ENCODE peak calls at places on chromosomes 3 and 15, in seven cellular contexts. One of them, this sample, is unnamed.
A peak's percentile ranks its signal among the peaks of the same experiment; 100 is the strongest.

GRCh38 chr3:193165431-193166120 is 75.4 kb upstream of the PLAAT1 start:
- DNase-seq in iPS-NIHi11: no peak
- DNase-seq in mucosa of gallbladder: no peak
- DNase-seq in retina: no peak
- DNase-seq in M059J: no peak
- DNase-seq in GM19239: no peak
- DNase-seq in AG08396: no peak
- DNase-seq in this sample: no peak

GRCh38 chr3:126961191-126961790 is 21.6 kb upstream of the PLXNA1 start:
- DNase-seq in M059J: peak; percentile 41
- DNase-seq in AG08396: peak; percentile 77
- DNase-seq in mucosa of gallbladder: no peak
- DNase-seq in iPS-NIHi11: peak; percentile 60
- DNase-seq in retina: no peak
- DNase-seq in GM19239: no peak
- DNase-seq in this sample: no peak

GRCh38 chr3:29324180-29324651 is 43.3 kb downstream of the RBMS3 start:
- DNase-seq in retina: no peak
- DNase-seq in mucosa of gallbladder: peak; percentile 59
- DNase-seq in M059J: peak; percentile 67
- DNase-seq in iPS-NIHi11: no peak
- DNase-seq in GM19239: peak; percentile 14
- DNase-seq in AG08396: peak; percentile 51
- DNase-seq in this sample: no peak

GRCh38 chr3:141540531-141540930 is 53.7 kb downstream of the RASA2 start:
- DNase-seq in GM19239: no peak
- DNase-seq in mucosa of gallbladder: no peak
- DNase-seq in retina: no peak
- DNase-seq in iPS-NIHi11: no peak
- DNase-seq in M059J: no peak
- DNase-seq in AG08396: no peak
- DNase-seq in this sample: no peak

GRCh38 chr15:79332824-79333510 is 22.1 kb downstream of the TMED3 start:
- DNase-seq in GM19239: no peak
- DNase-seq in M059J: no peak
- DNase-seq in iPS-NIHi11: peak; percentile 29
- DNase-seq in retina: no peak
- DNase-seq in AG08396: no peak
- DNase-seq in mucosa of gallbladder: no peak
- DNase-seq in this sample: no peak

GRCh38 chr3:72982653-72983366 is 13.8 kb upstream of the PPP4R2 start:
- DNase-seq in retina: no peak
- DNase-seq in AG08396: no peak
- DNase-seq in GM19239: no peak
- DNase-seq in M059J: no peak
- DNase-seq in mucosa of gallbladder: no peak
- DNase-seq in iPS-NIHi11: no peak
- DNase-seq in this sample: no peak

GRCh38 chr3:122786067-122786466 is 7.6 kb downstream of the HSPBAP1 start:
- DNase-seq in GM19239: no peak
- DNase-seq in mucosa of gallbladder: no peak
- DNase-seq in iPS-NIHi11: no peak
- DNase-seq in AG08396: peak; percentile 77
- DNase-seq in retina: no peak
- DNase-seq in M059J: peak; percentile 81
- DNase-seq in this sample: no peak

GRCh38 chr3:13537926-13538325 is 11.0 kb upstream of the FBLN2 start:
- DNase-seq in mucosa of gallbladder: no peak
- DNase-seq in retina: no peak
- DNase-seq in AG08396: peak; percentile 88
- DNase-seq in GM19239: no peak
- DNase-seq in iPS-NIHi11: no peak
- DNase-seq in M059J: peak; percentile 95
- DNase-seq in this sample: no peak

GRCh38 chr3:64571982-64572381 is 115.8 kb downstream of the ADAMTS9 start:
- DNase-seq in M059J: no peak
- DNase-seq in GM19239: no peak
- DNase-seq in retina: no peak
- DNase-seq in mucosa of gallbladder: no peak
- DNase-seq in AG08396: no peak
- DNase-seq in iPS-NIHi11: no peak
- DNase-seq in this sample: no peak

GRCh38 chr15:22922003-22922402 is 58.2 kb downstream of the CYFIP1 start:
- DNase-seq in retina: no peak
- DNase-seq in GM19239: no peak
- DNase-seq in AG08396: no peak
- DNase-seq in M059J: no peak
- DNase-seq in iPS-NIHi11: no peak
- DNase-seq in mucosa of gallbladder: no peak
- DNase-seq in this sample: no peak

GRCh38 chr3:194938845-194939531 is 253.3 kb downstream of the FAM43A start:
- DNase-seq in iPS-NIHi11: no peak
- DNase-seq in GM19239: no peak
- DNase-seq in retina: no peak
- DNase-seq in AG08396: no peak
- DNase-seq in M059J: no peak
- DNase-seq in mucosa of gallbladder: no peak
- DNase-seq in this sample: no peak

GRCh38 chr3:134749174-134749573 is 45.9 kb upstream of the EPHB1 start:
- DNase-seq in retina: no peak
- DNase-seq in mucosa of gallbladder: no peak
- DNase-seq in GM19239: no peak
- DNase-seq in AG08396: no peak
- DNase-seq in iPS-NIHi11: no peak
- DNase-seq in M059J: no peak
- DNase-seq in this sample: no peak

GRCh38 chr15:38526158-38526557 is 38.5 kb downstream of the RASGRP1 start:
- DNase-seq in mucosa of gallbladder: no peak
- DNase-seq in M059J: no peak
- DNase-seq in iPS-NIHi11: no peak
- DNase-seq in GM19239: no peak
- DNase-seq in AG08396: no peak
- DNase-seq in retina: no peak
- DNase-seq in this sample: no peak

GRCh38 chr3:155435821-155436220 is 142.3 kb upstream of the STRIT1 start:
- DNase-seq in AG08396: peak; percentile 5
- DNase-seq in mucosa of gallbladder: no peak
- DNase-seq in iPS-NIHi11: no peak
- DNase-seq in GM19239: no peak
- DNase-seq in M059J: no peak
- DNase-seq in retina: no peak
- DNase-seq in this sample: no peak

GRCh38 chr3:142586803-142587406 is 8.4 kb upstream of the ATR start:
- DNase-seq in mucosa of gallbladder: peak; percentile 27
- DNase-seq in GM19239: no peak
- DNase-seq in M059J: peak; percentile 93
- DNase-seq in iPS-NIHi11: peak; percentile 65
- DNase-seq in retina: peak; percentile 33
- DNase-seq in AG08396: peak; percentile 59
- DNase-seq in this sample: no peak

GRCh38 chr3:23706116-23706515 is 99.6 kb upstream of the UBE2E1 start:
- DNase-seq in mucosa of gallbladder: no peak
- DNase-seq in retina: no peak
- DNase-seq in iPS-NIHi11: no peak
- DNase-seq in GM19239: no peak
- DNase-seq in M059J: no peak
- DNase-seq in AG08396: no peak
- DNase-seq in this sample: no peak

GRCh38 chr3:147614210-147614609 is 205.0 kb downstream of the ZIC1 start:
- DNase-seq in iPS-NIHi11: no peak
- DNase-seq in AG08396: no peak
- DNase-seq in mucosa of gallbladder: no peak
- DNase-seq in GM19239: no peak
- DNase-seq in retina: no peak
- DNase-seq in M059J: no peak
- DNase-seq in this sample: no peak